ENCODE peak calls at places on chromosomes 12 and 14, in six cellular contexts. I, P, K, D, F and B are unnamed samples.

GRCh38 chr12:50271724-50272247 is 11.5 kb downstream of the LIMA1 start:
- DNase-seq in I (no peak), P (no peak), K (no peak), D (no peak), F (no peak), B (no peak)

GRCh38 chr12:110266381-110266909 is 14.6 kb upstream of the ATP2A2 start:
- DNase-seq in I (no peak), P (no peak), K (no peak), D (peak; percentile 60), F (no peak), B (no peak)

GRCh38 chr12:47214771-47215170 is 135.0 kb upstream of the AMIGO2 start:
- DNase-seq in I (no peak), P (no peak), K (no peak), D (no peak), F (no peak), B (no peak)

GRCh38 chr14:76089151-76089550 is 62.6 kb upstream of the GPATCH2L start:
- DNase-seq in I (no peak), P (no peak), K (no peak), D (no peak), F (no peak), B (no peak)

GRCh38 chr12:60035835-60036234 is 440.0 kb downstream of the SLC16A7 start:
- DNase-seq in I (no peak), P (no peak), K (no peak), D (no peak), F (peak; percentile 43), B (no peak)

GRCh38 chr14:94823556-94824341 is 53.8 kb upstream of the GSC start:
- DNase-seq in I (no peak), P (no peak), K (no peak), D (no peak), F (no peak), B (no peak)

GRCh38 chr14:96747006-96747405 is 50.2 kb upstream of the VRK1 start:
- DNase-seq in I (no peak), P (no peak), K (no peak), D (no peak), F (no peak), B (no peak)

GRCh38 chr12:92624236-92624635 is 78.6 kb upstream of the PLEKHG7 start:
- DNase-seq in I (no peak), P (no peak), K (no peak), D (no peak), F (peak; percentile 47), B (no peak)